ENCODE peak calls at places on chromosomes 11 and 22, in nine cellular contexts. O is left ventricle myocardium inferior; L is progenitor cell of endocrine pancreas; S is HAP-1; Q is activated effector memory CD4-positive, alpha-beta T cell treated with Interleukin-2 at 50 U/mL for 16 hours; Y is T-cell; X is hippocampal formation; W is AG08395; G is GM18507. H is an unnamed sample.

GRCh38 chr11:86916330-86916729 is 38.9 kb downstream of the FZD4 start:
- DNase-seq in O (no peak), L (no peak), S (no peak), Q (no peak), Y (no peak), X (no peak), W (peak; percentile 83), G (no peak), H (no peak)

GRCh38 chr11:8754241-8754640 is 71.6 kb downstream of the RPL27A start:
- DNase-seq in O (no peak), L (no peak), S (no peak), Q (no peak), Y (no peak), X (no peak), W (no peak), G (no peak), H (no peak)

GRCh38 chr11:44258190-44258489 is 51.8 kb downstream of the ALX4 start:
- DNase-seq in O (no peak), L (no peak), S (no peak), Q (no peak), Y (no peak), X (no peak), W (peak; percentile 35), G (no peak), H (no peak)

GRCh38 chr22:35424081-35424480 is 24.1 kb downstream of the MCM5 start:
- DNase-seq in O (no peak), L (no peak), S (no peak), Q (no peak), Y (no peak), X (no peak), W (no peak), G (no peak), H (no peak)

GRCh38 chr11:48063424-48063978 is 83.1 kb downstream of the PTPRJ start:
- DNase-seq in O (no peak), L (no peak), S (no peak), Q (no peak), Y (no peak), X (no peak), W (peak; percentile 95), G (no peak), H (no peak)

GRCh38 chr11:66008468-66009101 is 3.2 kb upstream of the CST6 start:
- DNase-seq in O (no peak), L (no peak), S (peak; percentile 53), Q (no peak), Y (no peak), X (no peak), W (no peak), G (no peak), H (no peak)

GRCh38 chr22:36017661-36018091 is 10.9 kb downstream of the RBFOX2 start:
- DNase-seq in O (no peak), L (no peak), S (no peak), Q (no peak), Y (no peak), X (no peak), W (no peak), G (no peak), H (no peak)

GRCh38 chr11:73143126-73143838 is 1.2 kb upstream of the FCHSD2 start:
- DNase-seq in O (no peak), L (no peak), S (no peak), Q (no peak), Y (no peak), X (no peak), W (no peak), G (no peak), H (no peak)

GRCh38 chr11:87251560-87251959 is 213.8 kb downstream of the TMEM135 start:
- DNase-seq in O (no peak), L (no peak), S (no peak), Q (no peak), Y (no peak), X (no peak), W (no peak), G (no peak), H (no peak)

GRCh38 chr11:1670928-1671371 is 26.0 kb upstream of the KRTAP5-6 start:
- DNase-seq in O (no peak), L (no peak), S (no peak), Q (no peak), Y (no peak), X (no peak), W (no peak), G (no peak), H (no peak)

GRCh38 chr11:110908401-110909106 is 196.3 kb upstream of the ARHGAP20 start:
- DNase-seq in O (no peak), L (no peak), S (no peak), Q (no peak), Y (no peak), X (no peak), W (peak; percentile 58), G (no peak), H (no peak)

GRCh38 chr11:108727665-108728064 is 62.8 kb downstream of the DDX10 start:
- DNase-seq in O (no peak), L (no peak), S (no peak), Q (no peak), Y (no peak), X (no peak), W (no peak), G (no peak), H (no peak)

GRCh38 chr11:4713241-4713640 is 8.7 kb downstream of the MMP26 start:
- DNase-seq in O (no peak), L (no peak), S (no peak), Q (no peak), Y (no peak), X (no peak), W (no peak), G (no peak), H (no peak)

GRCh38 chr11:19938051-19938856 is 222.0 kb downstream of the DBX1 start:
- DNase-seq in O (peak; percentile 27), L (peak; percentile 42), S (peak; percentile 77), Q (no peak), Y (peak; percentile 4), X (no peak), W (peak; percentile 66), G (peak; percentile 28), H (peak; percentile 1)

GRCh38 chr11:79400717-79401330 is 40.0 kb downstream of the TENM4 start:
- DNase-seq in O (peak; percentile 36), L (no peak), S (peak; percentile 68), Q (no peak), Y (no peak), X (no peak), W (peak; percentile 57), G (no peak), H (no peak)

GRCh38 chr22:38986629-38987028 is 4.5 kb downstream of the APOBEC3B start:
- DNase-seq in O (no peak), L (no peak), S (no peak), Q (no peak), Y (no peak), X (no peak), W (no peak), G (no peak), H (no peak)

GRCh38 chr11:27385245-27385644 is 22.2 kb upstream of the CCDC34 start:
- DNase-seq in O (no peak), L (no peak), S (no peak), Q (no peak), Y (no peak), X (no peak), W (peak; percentile 78), G (no peak), H (no peak)